ENCODE peak calls at places on chromosomes 2 and 18, in five cellular contexts. U is sigmoid colon, Q is GM12878, D is ovary, E is tibial nerve. M is an unnamed sample.

GRCh38 chr2:127584047-127584446 is 48.6 kb downstream of the MYO7B start:
- DNase-seq in Q (no peak), E (no peak), D (no peak), U (no peak), M (no peak)

GRCh38 chr2:2590796-2591541 is 259.9 kb upstream of the MYT1L start:
- DNase-seq in U (no peak), D (no peak), Q (no peak), E (no peak), M (no peak)

GRCh38 chr2:230913406-230913805 is 11.6 kb downstream of the GPR55 start:
- DNase-seq in Q (no peak), D (no peak), U (peak; percentile 77), E (no peak), M (peak; percentile 67)

GRCh38 chr2:102932521-102932920 is 170.7 kb downstream of the TMEM182 start:
- DNase-seq in E (no peak), Q (no peak), U (no peak), D (no peak), M (no peak)

GRCh38 chr2:46045888-46046287 is 251.3 kb upstream of the EPAS1 start:
- DNase-seq in U (no peak), Q (no peak), E (no peak), D (no peak), M (no peak)

GRCh38 chr2:199100326-199101110 is 357.2 kb downstream of the SATB2 start:
- DNase-seq in U (no peak), Q (no peak), E (no peak), D (no peak), M (no peak)

GRCh38 chr2:102335871-102336366 is 19.7 kb upstream of the IL18R1 start:
- DNase-seq in E (no peak), Q (no peak), D (no peak), U (no peak), M (no peak)

GRCh38 chr2:188235364-188235763 is 56.3 kb upstream of the GULP1 start:
- DNase-seq in E (no peak), U (no peak), Q (peak; percentile 43), D (no peak), M (no peak)

GRCh38 chr18:21741511-21742322 is 1.1 kb downstream of the MIB1 start:
- DNase-seq in Q (no peak), E (peak; percentile 15), D (peak; percentile 35), U (peak; percentile 78), M (peak; percentile 84)

GRCh38 chr18:37922162-37922561 is 356.6 kb upstream of the CELF4 start:
- DNase-seq in Q (no peak), E (no peak), D (no peak), U (no peak), M (no peak)

GRCh38 chr2:22821458-22821857 is 563.5 kb upstream of the KLHL29 start:
- DNase-seq in Q (no peak), D (no peak), U (no peak), E (no peak), M (no peak)

GRCh38 chr2:238401539-238401938 is 25.2 kb upstream of the ASB1 start:
- DNase-seq in U (no peak), Q (no peak), E (no peak), D (no peak), M (no peak)

GRCh38 chr2:238507836-238508235 is 81.1 kb downstream of the ASB1 start:
- DNase-seq in Q (no peak), U (peak; percentile 26), D (no peak), E (no peak), M (peak; percentile 10)

GRCh38 chr2:124558277-124558676 is 533.2 kb downstream of the CNTNAP5 start:
- DNase-seq in E (no peak), U (no peak), Q (no peak), D (no peak), M (no peak)

DNA sequence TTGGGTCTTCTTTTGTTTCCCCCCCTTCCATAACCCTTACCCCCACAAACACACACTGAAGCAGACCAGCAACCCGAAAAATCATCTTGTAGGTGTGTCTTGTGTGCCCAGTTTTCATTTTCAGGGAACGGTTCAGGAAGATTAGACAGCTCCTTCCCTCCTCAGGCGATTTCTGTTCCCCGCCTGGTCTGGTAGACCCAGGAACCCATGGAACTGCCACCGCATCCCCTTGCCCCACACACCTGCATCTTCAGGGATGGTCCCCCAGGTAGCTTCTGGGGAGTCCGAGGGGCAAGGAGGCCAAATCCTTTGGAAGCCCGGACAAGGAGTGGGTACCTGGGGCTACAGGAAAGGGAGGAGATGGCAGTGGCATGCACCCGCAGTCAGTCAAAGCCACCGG is 30.3 kb upstream of the ATP6V1B1 start:
- DNase-seq in E (no peak), D (no peak), U (no peak), Q (no peak), M (no peak)
- H3K27me3 ChIP-seq in E (no peaks in the 10 kb centered on the region), D (no peaks in the 10 kb centered on the region), U (peaks cover 100% of the 10 kb centered on the region), Q (peaks cover 54% of the 10 kb centered on the region), M (peaks cover 98% of the 10 kb centered on the region)

GRCh38 chr2:96816127-96816835 is at the start of gene CNNM3:
- DNase-seq in E (peak; percentile 93), U (peak; percentile 98), Q (no peak), D (peak; percentile 95), M (peak; percentile 98)
- TF ChIP-seq EP300 in E (no peak), U (no peak), Q (no peak), D (no peak), M (no peak)

DNA sequence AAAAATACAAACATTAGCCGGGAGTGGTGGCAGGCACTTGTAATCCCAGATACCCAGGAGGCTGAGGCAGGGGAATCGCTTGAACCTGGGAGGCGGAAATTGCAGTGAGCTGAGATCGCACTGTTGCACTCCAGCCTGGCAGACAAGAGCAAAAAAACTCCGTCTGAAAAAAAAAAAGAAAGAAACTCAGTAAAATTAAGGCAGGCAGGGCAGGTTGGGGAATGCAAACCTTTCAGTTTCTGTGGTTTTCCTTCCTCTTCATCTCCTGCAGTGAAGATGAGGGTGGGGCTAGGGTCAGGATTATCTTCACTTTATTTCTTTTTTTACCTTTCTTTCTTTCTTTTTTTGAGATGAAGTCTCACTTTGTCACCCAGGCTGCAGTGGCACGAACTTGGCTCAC is 43.2 kb upstream of the PSME4 start:
- DNase-seq in U (no peak), Q (no peak), D (no peak), E (no peak), M (no peak)
- H3K4me3 ChIP-seq in U (no peak overlapping the region), Q (no peak overlapping the region), D (no peak overlapping the region), E (no peak overlapping the region), M (no peak overlapping the region)

GRCh38 chr2:175432021-175432420 is 250.5 kb upstream of the ATP5MC3 start:
- DNase-seq in Q (no peak), D (no peak), U (no peak), E (no peak), M (no peak)

GRCh38 chr2:175432793-175433192 is 251.3 kb upstream of the ATP5MC3 start:
- DNase-seq in D (no peak), Q (no peak), U (no peak), E (no peak), M (no peak)

GRCh38 chr2:175436076-175436475 is 254.6 kb upstream of the ATP5MC3 start:
- DNase-seq in D (no peak), E (no peak), U (no peak), Q (no peak), M (no peak)

GRCh38 chr2:175437167-175437566 is 255.7 kb upstream of the ATP5MC3 start:
- DNase-seq in E (no peak), D (no peak), Q (no peak), U (no peak), M (no peak)

GRCh38 chr2:175435012-175435411 is 253.5 kb upstream of the ATP5MC3 start:
- DNase-seq in Q (no peak), E (no peak), U (no peak), D (no peak), M (no peak)
- H3K27me3 ChIP-seq in Q (no peaks in the 10 kb centered on the region), E (no peaks in the 10 kb centered on the region), U (no peaks in the 10 kb centered on the region), D (no peaks in the 10 kb centered on the region), M (no peaks in the 10 kb centered on the region)

DNA sequence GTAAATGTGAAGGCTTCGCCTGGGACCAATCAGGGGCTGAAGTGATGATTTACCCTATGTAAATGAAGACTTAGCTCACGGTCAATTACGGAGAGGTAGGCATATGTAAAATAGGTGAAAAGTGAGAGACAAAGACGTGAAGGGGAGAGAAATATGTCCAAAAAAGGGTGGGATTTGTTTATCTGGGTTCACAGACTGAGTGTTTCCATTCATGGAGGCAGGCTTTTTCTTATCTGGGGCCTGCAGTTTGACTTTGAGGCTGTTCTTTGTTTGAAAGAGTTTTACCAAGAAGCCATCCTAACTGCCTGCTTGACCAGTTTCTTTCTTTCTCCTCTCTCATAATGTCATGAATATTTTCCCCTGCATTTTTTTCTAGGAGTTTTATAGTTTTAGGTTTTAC is 202.7 kb downstream of the NYAP2 start:
- DNase-seq in U (no peak), D (no peak), Q (no peak), E (no peak), M (no peak)
- TF ChIP-seq EP300 in U (no peak), D (no peak), Q (no peak), E (no peak), M (no peak)

DNA sequence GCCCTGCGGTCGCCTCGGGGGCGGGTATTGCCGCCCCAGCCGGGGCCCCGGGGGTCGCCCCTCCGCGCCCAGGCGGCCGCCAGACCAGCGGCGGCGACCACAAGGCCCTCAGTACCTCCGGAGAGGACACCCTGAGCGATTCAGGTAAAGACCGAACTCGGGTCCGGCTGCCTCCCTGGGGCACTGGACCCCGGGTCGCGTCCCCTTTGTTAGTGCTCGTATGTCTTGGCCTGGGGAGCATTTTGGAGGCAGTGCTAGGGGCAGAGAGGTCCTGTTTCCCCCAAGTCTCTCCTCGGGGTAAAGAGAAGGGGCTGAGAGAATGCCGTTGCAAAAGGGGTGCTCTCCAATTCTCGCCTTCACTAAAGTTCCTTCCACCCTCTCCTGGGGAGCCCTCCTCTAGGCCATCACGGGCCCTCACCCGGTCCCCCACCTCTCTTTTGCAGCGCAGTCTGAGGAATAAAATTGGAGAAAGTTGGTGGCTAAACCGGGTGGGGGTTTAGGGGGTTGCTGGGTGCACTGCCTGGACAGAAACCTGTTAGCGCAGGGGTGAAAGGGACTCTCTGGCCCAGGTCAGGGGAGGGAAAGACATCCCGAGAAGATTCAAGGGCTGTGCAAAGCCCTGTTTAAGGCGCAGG is 2.5 kb downstream of the MYCN start:
- DNase-seq in U (no peak), E (no peak), D (peak; percentile 8), Q (no peak), M (peak; percentile 49)
- H3K4me3 ChIP-seq in U (peak overlapping the region; percentile 49), E (peak overlapping the region; percentile 18), D (peak overlapping the region; percentile 22), Q (no peak overlapping the region), M (peak overlapping the region; percentile 56)

DNA sequence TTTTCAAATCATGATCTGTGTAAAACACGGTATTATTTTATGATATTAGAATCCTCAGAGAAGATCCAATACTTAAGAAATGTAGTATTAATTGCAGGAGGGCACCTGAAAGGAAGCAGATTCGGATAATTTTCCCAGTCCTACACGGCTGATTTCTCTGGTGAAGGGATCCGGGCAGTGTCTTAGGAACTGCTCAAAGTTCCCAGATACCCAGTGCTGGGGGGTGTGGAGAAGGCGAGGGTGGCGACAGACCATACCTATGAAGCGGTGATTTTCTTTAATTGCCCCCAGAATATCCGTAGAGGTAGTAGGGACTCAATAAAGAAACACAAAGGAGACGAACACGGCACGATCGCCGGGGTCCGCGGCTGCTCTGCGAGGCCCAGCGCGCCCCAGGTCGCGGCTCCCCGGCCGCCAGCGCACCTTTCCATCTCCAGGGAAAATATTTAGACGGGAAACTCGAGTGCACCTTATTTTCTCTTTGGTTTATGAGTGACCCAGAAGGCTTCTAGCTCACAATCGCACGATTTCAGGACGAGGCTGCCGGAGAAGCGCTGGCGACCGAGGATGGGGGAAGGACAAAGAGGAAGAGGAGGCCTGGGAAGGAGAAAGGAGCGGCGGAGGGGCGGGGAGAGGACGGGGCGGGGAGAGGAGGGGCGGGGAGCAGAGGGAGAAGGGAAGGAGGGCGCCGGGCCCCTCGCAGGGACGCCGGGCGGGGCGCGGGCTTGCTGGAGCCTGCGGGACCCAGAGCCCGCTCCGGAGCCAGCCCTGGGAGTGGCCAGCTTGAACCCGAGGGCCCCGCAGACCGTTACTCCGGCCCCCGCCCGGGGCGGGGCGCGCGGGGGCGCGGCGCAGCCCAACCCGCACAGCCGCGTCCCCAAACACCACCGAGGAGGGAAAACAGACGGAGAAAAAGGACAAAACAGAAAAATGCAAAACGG is 1.2 kb upstream of the SOX11 start:
- DNase-seq in D (no peak), U (no peak), E (no peak), Q (no peak), M (no peak)
- H3K27me3 ChIP-seq in D (no peaks in the 10 kb centered on the region), U (peaks cover 72% of the 10 kb centered on the region), E (no peaks in the 10 kb centered on the region), Q (peaks cover 9% of the 10 kb centered on the region), M (peaks cover 70% of the 10 kb centered on the region)